ENCODE peak calls at places on chromosome 10, in six cellular contexts. S is ELR; F is heart left ventricle; Z is islet precursor cell; E is stimulated activated CD4-positive, alpha-beta T cell treated with anti-CD3 and anti-CD28 coated beads, Interleukin-12 subunit alpha, Interleukin-12 subunit beta, amount 100 ng/mL, for 48 hours; D is iris pigment epithelial cell. L is an unnamed sample.

GRCh38 chr10:48582970-48583369 is 21.9 kb downstream of the ARHGAP22 start:
- DNase-seq in S (no peak), F (no peak), Z (no peak), E (no peak), D (no peak), L (no peak)

GRCh38 chr10:33570495-33570894 is 236.0 kb upstream of the NRP1 start:
- DNase-seq in S (no peak), F (peak), Z (no peak), E (no peak), D (no peak), L (no peak)

GRCh38 chr10:75043256-75044121 is 68.0 kb upstream of the SAMD8 start:
- DNase-seq in S (no peak), F (no peak), Z (no peak), E (peak), D (no peak), L (no peak)

GRCh38 chr10:65204999-65205398 is 1683.8 kb downstream of the REEP3 start:
- DNase-seq in S (no peak), F (no peak), Z (no peak), E (no peak), D (no peak), L (no peak)

GRCh38 chr10:21100871-21101514 is 203.9 kb upstream of the NEBL start:
- DNase-seq in S (no peak), F (no peak), Z (no peak), E (peak), D (peak), L (no peak)

GRCh38 chr10:7438196-7438986 is 27.6 kb upstream of the SFMBT2 start:
- DNase-seq in S (no peak), F (no peak), Z (no peak), E (no peak), D (no peak), L (no peak)

GRCh38 chr10:13969792-13970140 is 361.0 kb downstream of the FRMD4A start:
- DNase-seq in S (no peak), F (no peak), Z (no peak), E (peak), D (no peak), L (no peak)

GRCh38 chr10:94125856-94126255 is 132.1 kb downstream of the PLCE1 start:
- DNase-seq in S (peak), F (no peak), Z (no peak), E (no peak), D (peak), L (no peak)

GRCh38 chr10:79328737-79329504 is 18.3 kb upstream of the PPIF start:
- DNase-seq in S (peak), F (no peak), Z (no peak), E (no peak), D (peak), L (no peak)

GRCh38 chr10:94277450-94277849 is 85.3 kb downstream of the NOC3L start:
- DNase-seq in S (no peak), F (no peak), Z (no peak), E (no peak), D (no peak), L (no peak)

GRCh38 chr10:49419005-49419404 is 23.1 kb upstream of the DRGX start:
- DNase-seq in S (no peak), F (no peak), Z (peak), E (no peak), D (no peak), L (peak)

GRCh38 chr10:4763960-4764428 is 62.0 kb upstream of the AKR1E2 start:
- DNase-seq in S (peak), F (no peak), Z (no peak), E (no peak), D (peak), L (no peak)

GRCh38 chr10:88999629-89000028 is 9.0 kb downstream of the FAS start:
- DNase-seq in S (no peak), F (no peak), Z (no peak), E (no peak), D (no peak), L (no peak)

GRCh38 chr10:5570979-5571810 is 46.4 kb downstream of the CALML3 start:
- DNase-seq in S (no peak), F (no peak), Z (no peak), E (no peak), D (no peak), L (no peak)

GRCh38 chr10:34449836-34450235 is 365.3 kb downstream of the PARD3 start:
- DNase-seq in S (no peak), F (no peak), Z (no peak), E (no peak), D (peak), L (no peak)

GRCh38 chr10:52074505-52074904 is 239.6 kb upstream of the DKK1 start:
- DNase-seq in S (no peak), F (no peak), Z (no peak), E (no peak), D (no peak), L (no peak)

GRCh38 chr10:84825330-84825729 is 496.9 kb downstream of the CCSER2 start:
- DNase-seq in S (peak), F (peak), Z (peak), E (no peak), D (peak), L (peak)

GRCh38 chr10:42422911-42423310 is 215.5 kb downstream of the ZNF33B start:
- DNase-seq in S (no peak), F (no peak), Z (no peak), E (no peak), D (no peak), L (no peak)

GRCh38 chr10:119205926-119206602 is 1.3 kb upstream of the GRK5 start:
- DNase-seq in S (peak), F (peak), Z (peak), E (peak), D (no peak), L (peak)

GRCh38 chr10:110865184-110865803 is 6.4 kb upstream of the PDCD4 start:
- DNase-seq in S (peak), F (no peak), Z (peak), E (no peak), D (peak), L (peak)

GRCh38 chr10:98814459-98814858 is 367.7 kb upstream of the HPS1 start:
- DNase-seq in S (no peak), F (no peak), Z (no peak), E (no peak), D (no peak), L (no peak)

GRCh38 chr10:109962247-109962646 is 38.9 kb upstream of the XPNPEP1 start:
- DNase-seq in S (peak), F (no peak), Z (no peak), E (no peak), D (peak), L (no peak)

GRCh38 chr10:17586741-17587720 is 30.1 kb downstream of the HACD1 start:
- DNase-seq in S (peak), F (no peak), Z (no peak), E (no peak), D (peak), L (no peak)

GRCh38 chr10:119243967-119244366 is 36.6 kb downstream of the GRK5 start:
- DNase-seq in S (no peak), F (no peak), Z (no peak), E (no peak), D (no peak), L (no peak)

GRCh38 chr10:122149607-122150505 is 121.2 kb upstream of the BTBD16 start:
- DNase-seq in S (no peak), F (no peak), Z (no peak), E (no peak), D (no peak), L (no peak)

GRCh38 chr10:52993109-52993508 is 220.5 kb upstream of the MBL2 start:
- DNase-seq in S (no peak), F (no peak), Z (no peak), E (no peak), D (no peak), L (no peak)

GRCh38 chr10:608331-609265 is 80.9 kb downstream of the DIP2C start:
- DNase-seq in S (peak), F (no peak), Z (no peak), E (no peak), D (peak), L (no peak)

GRCh38 chr10:99297033-99297432 is 32.1 kb upstream of the CNNM1 start:
- DNase-seq in S (no peak), F (no peak), Z (peak), E (no peak), D (no peak), L (no peak)

GRCh38 chr10:77578583-77579227 is 58.9 kb downstream of the KCNMA1 start:
- DNase-seq in S (peak), F (no peak), Z (no peak), E (no peak), D (peak), L (no peak)

GRCh38 chr10:95698415-95698814 is 4.7 kb upstream of the TCTN3 start:
- DNase-seq in S (no peak), F (no peak), Z (no peak), E (no peak), D (no peak), L (no peak)

GRCh38 chr10:110667620-110668343 is 23.6 kb downstream of the RBM20 start:
- DNase-seq in S (no peak), F (no peak), Z (peak), E (no peak), D (no peak), L (no peak)

GRCh38 chr10:124091646-124092269 is 1.6 kb downstream of the CHST15 start:
- DNase-seq in S (no peak), F (peak), Z (peak), E (no peak), D (peak), L (peak)

GRCh38 chr10:71975891-71976725 is 11.9 kb downstream of the CHST3 start:
- DNase-seq in S (peak), F (no peak), Z (peak), E (no peak), D (peak), L (peak)

GRCh38 chr10:131994435-131994834 is 12.7 kb upstream of the BNIP3 start:
- DNase-seq in S (no peak), F (peak), Z (no peak), E (no peak), D (peak), L (no peak)

GRCh38 chr10:29733323-29733722 is 98.6 kb upstream of the SVIL start:
- DNase-seq in S (no peak), F (no peak), Z (no peak), E (no peak), D (no peak), L (no peak)